ENCODE peak calls at places on chromosomes 7 and 10, in nine cellular contexts. One of them, this sample, is unnamed.

GRCh38 chr10:33638891-33639290 is 304.4 kb upstream of the NRP1 start:
- DNase-seq in IMR-90: no peak
- DNase-seq in central memory CD4-positive, alpha-beta T cell: no peak
- DNase-seq in NCI-H2107: no peak
- DNase-seq in naive thymus-derived CD4-positive, alpha-beta T cell: no peak
- DNase-seq in effector memory CD8-positive, alpha-beta T cell: no peak
- DNase-seq in GM06990: no peak
- DNase-seq in left cardiac atrium: no peak
- DNase-seq in M059J: no peak
- DNase-seq in this sample: no peak

GRCh38 chr10:30818854-30819253 is 189.3 kb upstream of the LYZL2 start:
- DNase-seq in NCI-H2107: no peak
- DNase-seq in IMR-90: no peak
- DNase-seq in effector memory CD8-positive, alpha-beta T cell: no peak
- DNase-seq in GM06990: no peak
- DNase-seq in naive thymus-derived CD4-positive, alpha-beta T cell: no peak
- DNase-seq in left cardiac atrium: peak
- DNase-seq in M059J: no peak
- DNase-seq in central memory CD4-positive, alpha-beta T cell: no peak
- DNase-seq in this sample: no peak

GRCh38 chr10:102403115-102403514 is 7.6 kb downstream of the NFKB2 start:
- DNase-seq in central memory CD4-positive, alpha-beta T cell: no peak
- DNase-seq in IMR-90: no peak
- DNase-seq in NCI-H2107: no peak
- DNase-seq in M059J: no peak
- DNase-seq in GM06990: no peak
- DNase-seq in left cardiac atrium: no peak
- DNase-seq in effector memory CD8-positive, alpha-beta T cell: no peak
- DNase-seq in naive thymus-derived CD4-positive, alpha-beta T cell: no peak
- DNase-seq in this sample: no peak

GRCh38 chr7:128387663-128388485 is 21.9 kb downstream of the IMPDH1 start:
- DNase-seq in NCI-H2107: peak
- DNase-seq in left cardiac atrium: peak
- DNase-seq in GM06990: no peak
- DNase-seq in naive thymus-derived CD4-positive, alpha-beta T cell: peak
- DNase-seq in M059J: peak
- DNase-seq in IMR-90: peak
- DNase-seq in effector memory CD8-positive, alpha-beta T cell: peak
- DNase-seq in central memory CD4-positive, alpha-beta T cell: peak
- DNase-seq in this sample: no peak

GRCh38 chr10:9545073-9545472 is 1472.6 kb upstream of the CELF2 start:
- DNase-seq in left cardiac atrium: no peak
- DNase-seq in central memory CD4-positive, alpha-beta T cell: no peak
- DNase-seq in effector memory CD8-positive, alpha-beta T cell: no peak
- DNase-seq in naive thymus-derived CD4-positive, alpha-beta T cell: no peak
- DNase-seq in GM06990: no peak
- DNase-seq in IMR-90: no peak
- DNase-seq in NCI-H2107: no peak
- DNase-seq in M059J: no peak
- DNase-seq in this sample: no peak

GRCh38 chr10:95513008-95513589 is 48.1 kb downstream of the SORBS1 start:
- DNase-seq in central memory CD4-positive, alpha-beta T cell: no peak
- DNase-seq in naive thymus-derived CD4-positive, alpha-beta T cell: no peak
- DNase-seq in NCI-H2107: no peak
- DNase-seq in effector memory CD8-positive, alpha-beta T cell: no peak
- DNase-seq in GM06990: no peak
- DNase-seq in M059J: no peak
- DNase-seq in left cardiac atrium: peak
- DNase-seq in IMR-90: no peak
- DNase-seq in this sample: no peak

GRCh38 chr10:77967611-77968022 is 41.1 kb upstream of the DLG5 start:
- DNase-seq in central memory CD4-positive, alpha-beta T cell: no peak
- DNase-seq in naive thymus-derived CD4-positive, alpha-beta T cell: no peak
- DNase-seq in left cardiac atrium: no peak
- DNase-seq in effector memory CD8-positive, alpha-beta T cell: no peak
- DNase-seq in NCI-H2107: no peak
- DNase-seq in M059J: no peak
- DNase-seq in IMR-90: no peak
- DNase-seq in GM06990: no peak
- DNase-seq in this sample: no peak

GRCh38 chr10:43078986-43079273 is 2.1 kb downstream of the RET start:
- DNase-seq in effector memory CD8-positive, alpha-beta T cell: no peak
- DNase-seq in naive thymus-derived CD4-positive, alpha-beta T cell: peak
- DNase-seq in IMR-90: no peak
- DNase-seq in left cardiac atrium: no peak
- DNase-seq in central memory CD4-positive, alpha-beta T cell: no peak
- DNase-seq in M059J: peak
- DNase-seq in NCI-H2107: no peak
- DNase-seq in GM06990: no peak
- DNase-seq in this sample: no peak

GRCh38 chr10:29326886-29327789 is 38.3 kb downstream of the LYZL1 start:
- DNase-seq in central memory CD4-positive, alpha-beta T cell: no peak
- DNase-seq in NCI-H2107: no peak
- DNase-seq in IMR-90: no peak
- DNase-seq in M059J: no peak
- DNase-seq in effector memory CD8-positive, alpha-beta T cell: no peak
- DNase-seq in naive thymus-derived CD4-positive, alpha-beta T cell: no peak
- DNase-seq in left cardiac atrium: no peak
- DNase-seq in GM06990: no peak
- DNase-seq in this sample: no peak

GRCh38 chr10:30047924-30048531 is 11.4 kb downstream of the JCAD start:
- DNase-seq in naive thymus-derived CD4-positive, alpha-beta T cell: no peak
- DNase-seq in GM06990: no peak
- DNase-seq in effector memory CD8-positive, alpha-beta T cell: no peak
- DNase-seq in central memory CD4-positive, alpha-beta T cell: peak
- DNase-seq in NCI-H2107: no peak
- DNase-seq in M059J: no peak
- DNase-seq in IMR-90: no peak
- DNase-seq in left cardiac atrium: no peak
- DNase-seq in this sample: no peak

GRCh38 chr7:134047675-134048074 is 79.5 kb upstream of the LRGUK start:
- DNase-seq in central memory CD4-positive, alpha-beta T cell: no peak
- DNase-seq in effector memory CD8-positive, alpha-beta T cell: no peak
- DNase-seq in naive thymus-derived CD4-positive, alpha-beta T cell: no peak
- DNase-seq in left cardiac atrium: no peak
- DNase-seq in NCI-H2107: no peak
- DNase-seq in GM06990: no peak
- DNase-seq in IMR-90: no peak
- DNase-seq in M059J: no peak
- DNase-seq in this sample: no peak

GRCh38 chr10:79250259-79250658 is 97.0 kb upstream of the PPIF start:
- DNase-seq in central memory CD4-positive, alpha-beta T cell: no peak
- DNase-seq in effector memory CD8-positive, alpha-beta T cell: no peak
- DNase-seq in NCI-H2107: no peak
- DNase-seq in left cardiac atrium: no peak
- DNase-seq in GM06990: peak
- DNase-seq in naive thymus-derived CD4-positive, alpha-beta T cell: no peak
- DNase-seq in IMR-90: no peak
- DNase-seq in M059J: no peak
- DNase-seq in this sample: no peak

GRCh38 chr7:15236958-15237357 is 324.9 kb downstream of the AGMO start:
- DNase-seq in NCI-H2107: no peak
- DNase-seq in IMR-90: no peak
- DNase-seq in central memory CD4-positive, alpha-beta T cell: no peak
- DNase-seq in M059J: no peak
- DNase-seq in effector memory CD8-positive, alpha-beta T cell: no peak
- DNase-seq in naive thymus-derived CD4-positive, alpha-beta T cell: no peak
- DNase-seq in left cardiac atrium: no peak
- DNase-seq in GM06990: no peak
- DNase-seq in this sample: no peak

This sample was measured in NCI-H187.